ENCODE peak calls at places on chromosome 9, in seven cellular contexts. K is IMR-90, B is H9, N is left lung, X is gastrocnemius medialis, P is tibial artery, G is tibial nerve. J is an unnamed sample.

GRCh38 chr9:110767559-110768063 is 99.0 kb downstream of the MUSK start:
- DNase-seq in K (peak; percentile 51), B (no peak), N (no peak), X (peak; percentile 55), P (peak; percentile 79), G (peak; percentile 74), J (no peak)

GRCh38 chr9:136095028-136095494 is at the start of gene NACC2:
- DNase-seq in K (peak; percentile 52), B (no peak), N (peak; percentile 68), X (peak; percentile 68), P (peak; percentile 87), G (peak; percentile 43), J (peak; percentile 79)

GRCh38 chr9:214488-215448 is at the start of gene DOCK8:
- DNase-seq in K (no peak), B (peak; percentile 83), N (peak; percentile 85), X (peak; percentile 19), P (peak; percentile 73), G (peak; percentile 28), J (peak; percentile 86)

GRCh38 chr9:96618209-96619108 is 1.2 kb downstream of the CDC14B start:
- DNase-seq in K (peak; percentile 54), B (peak; percentile 34), N (peak; percentile 41), X (peak; percentile 63), P (peak; percentile 85), G (no peak), J (peak; percentile 47)

GRCh38 chr9:137176302-137177182 is 4.7 kb upstream of the TMEM210 start:
- DNase-seq in K (peak; percentile 17), B (peak; percentile 71), N (no peak), X (no peak), P (no peak), G (no peak), J (peak; percentile 57)

GRCh38 chr9:98795970-98796363 is 388 bp downstream of the ANKS6 start:
- DNase-seq in K (no peak), B (no peak), N (no peak), X (no peak), P (no peak), G (no peak), J (peak; percentile 55)

GRCh38 chr9:85743290-85744128 is 1.8 kb upstream of the AGTPBP1 start:
- DNase-seq in K (peak; percentile 86), B (peak; percentile 38), N (peak; percentile 76), X (no peak), P (no peak), G (no peak), J (peak; percentile 39)

GRCh38 chr9:129783516-129784361 is 19.2 kb upstream of the TOR1B start:
- DNase-seq in K (peak; percentile 75), B (peak; percentile 81), N (peak; percentile 56), X (peak; percentile 33), P (peak; percentile 81), G (peak; percentile 57), J (peak; percentile 86)

GRCh38 chr9:100595391-100596199 is 17.7 kb downstream of the CAVIN4 start:
- DNase-seq in K (peak; percentile 70), B (no peak), N (no peak), X (no peak), P (no peak), G (no peak), J (peak; percentile 70)

GRCh38 chr9:106864533-106865143 is 1.7 kb downstream of the ZNF462 start:
- DNase-seq in K (peak; percentile 43), B (no peak), N (no peak), X (no peak), P (no peak), G (no peak), J (no peak)

GRCh38 chr9:5953743-5954707 is 61.4 kb downstream of the RANBP6 start:
- DNase-seq in K (peak; percentile 25), B (no peak), N (no peak), X (no peak), P (no peak), G (no peak), J (no peak)

GRCh38 chr9:117325110-117325788 is 89.6 kb downstream of the ASTN2 start:
- DNase-seq in K (no peak), B (no peak), N (no peak), X (no peak), P (no peak), G (no peak), J (no peak)

GRCh38 chr9:98775831-98776441 is 20.4 kb downstream of the ANKS6 start:
- DNase-seq in K (peak; percentile 79), B (peak; percentile 71), N (no peak), X (no peak), P (peak; percentile 44), G (no peak), J (peak; percentile 89)

GRCh38 chr9:34382054-34382453 is 5.4 kb upstream of the MYORG start:
- DNase-seq in K (no peak), B (peak; percentile 22), N (no peak), X (no peak), P (no peak), G (no peak), J (no peak)

GRCh38 chr9:138021251-138022056 is 143.9 kb downstream of the CACNA1B start:
- DNase-seq in K (no peak), B (no peak), N (no peak), X (no peak), P (no peak), G (no peak), J (no peak)

GRCh38 chr9:95112436-95113280 is 204.9 kb downstream of the FANCC start:
- DNase-seq in K (no peak), B (no peak), N (no peak), X (no peak), P (peak; percentile 60), G (no peak), J (no peak)

GRCh38 chr9:127608104-127608966 is 3.7 kb upstream of the STXBP1 start:
- DNase-seq in K (peak; percentile 38), B (peak; percentile 96), N (peak; percentile 84), X (peak; percentile 44), P (no peak), G (peak; percentile 34), J (peak; percentile 95)

GRCh38 chr9:107737610-107737986 is 248.0 kb upstream of the KLF4 start:
- DNase-seq in K (no peak), B (no peak), N (no peak), X (no peak), P (no peak), G (no peak), J (no peak)

GRCh38 chr9:12794024-12794799 is 19.4 kb downstream of the LURAP1L start:
- DNase-seq in K (peak; percentile 61), B (no peak), N (no peak), X (no peak), P (no peak), G (no peak), J (no peak)

GRCh38 chr9:1875921-1876448 is 139.2 kb upstream of the SMARCA2 start:
- DNase-seq in K (no peak), B (no peak), N (no peak), X (no peak), P (no peak), G (no peak), J (no peak)

GRCh38 chr9:94018628-94019027 is 63.5 kb upstream of the BARX1 start:
- DNase-seq in K (peak; percentile 79), B (no peak), N (no peak), X (no peak), P (no peak), G (no peak), J (no peak)

GRCh38 chr9:38424918-38425317 is 664 bp upstream of the IGFBPL1 start:
- DNase-seq in K (no peak), B (no peak), N (no peak), X (no peak), P (no peak), G (no peak), J (no peak)

GRCh38 chr9:63728287-63728686 is 1556.7 kb downstream of the FOXD4L5 start:
- DNase-seq in K (no peak), B (no peak), N (no peak), X (no peak), P (no peak), G (no peak), J (no peak)

GRCh38 chr9:133970581-133970900 is 21.6 kb downstream of the VAV2 start:
- DNase-seq in K (no peak), B (no peak), N (no peak), X (no peak), P (no peak), G (no peak), J (no peak)

GRCh38 chr9:133971121-133971951 is 20.8 kb downstream of the VAV2 start:
- DNase-seq in K (no peak), B (no peak), N (no peak), X (no peak), P (no peak), G (no peak), J (no peak)

GRCh38 chr9:133968428-133968827 is 23.7 kb downstream of the VAV2 start:
- DNase-seq in K (no peak), B (no peak), N (no peak), X (no peak), P (no peak), G (no peak), J (no peak)

GRCh38 chr9:133968966-133969617 is 23.0 kb downstream of the VAV2 start:
- DNase-seq in K (no peak), B (no peak), N (no peak), X (no peak), P (no peak), G (no peak), J (no peak)

GRCh38 chr9:133969681-133970580 is 22.2 kb downstream of the VAV2 start:
- DNase-seq in K (no peak), B (no peak), N (no peak), X (no peak), P (no peak), G (no peak), J (no peak)
- H3K27ac ChIP-seq in K (no peak overlapping the region), B (no peak overlapping the region), N (no peak overlapping the region), X (no peak overlapping the region), P (no peak overlapping the region), G (no peak overlapping the region), J (no peak overlapping the region)

GRCh38 chr9:83405674-83406255 is 132.4 kb downstream of the FRMD3 start:
- DNase-seq in K (no peak), B (no peak), N (no peak), X (no peak), P (no peak), G (no peak), J (no peak)
- TF ChIP-seq CTCF in K (no peak), B (peak; percentile 39), N (no peak), X (no peak), P (no peak), G (no peak), J (peak; percentile 18)

GRCh38 chr9:89387970-89388867 is 69.9 kb downstream of the SECISBP2 start:
- DNase-seq in K (peak; percentile 82), B (no peak), N (peak; percentile 76), X (peak; percentile 85), P (peak; percentile 76), G (peak; percentile 41), J (no peak)
- H3K27ac ChIP-seq in K (peak overlapping the region; percentile 77), B (no peak overlapping the region), N (peak overlapping the region; percentile 82), X (peak overlapping the region; percentile 90), P (no peak overlapping the region), G (peak overlapping the region; percentile 41), J (no peak overlapping the region)

GRCh38 chr9:112332977-112333638 is at the start of gene PTBP3:
- DNase-seq in K (peak; percentile 48), B (peak; percentile 69), N (peak; percentile 86), X (peak; percentile 71), P (peak; percentile 91), G (peak; percentile 55), J (peak; percentile 84)
- TF ChIP-seq CTCF in K (no peak), B (peak; percentile 6), N (peak; percentile 1), X (no peak), P (no peak), G (no peak), J (no peak)

GRCh38 chr9:21576331-21577189 is 94.4 kb upstream of the IFNE start:
- DNase-seq in K (peak; percentile 87), B (no peak), N (no peak), X (no peak), P (no peak), G (no peak), J (peak; percentile 87)
- H3K27ac ChIP-seq in K (peak overlapping the region; percentile 94), B (no peak overlapping the region), N (no peak overlapping the region), X (no peak overlapping the region), P (no peak overlapping the region), G (no peak overlapping the region), J (peak overlapping the region; percentile 61)

GRCh38 chr9:83714316-83714715 is 6.6 kb upstream of the UBQLN1 start:
- DNase-seq in K (no peak), B (no peak), N (no peak), X (no peak), P (no peak), G (no peak), J (no peak)
- TF ChIP-seq CTCF in K (peak; percentile 35), B (peak; percentile 20), N (peak; percentile 16), X (peak; percentile 33), P (peak; percentile 21), G (peak; percentile 7), J (peak; percentile 27)